ENCODE peak calls at places on chromosome 3, in ten cellular contexts. V is iPS-NIHi11, Q is epithelial cell of proximal tubule, H is GM23248, I is body of pancreas, X is NCI-H446, S is NCI-H1092 treated with DMSO at 0.1 percent for 48 hours, Y is T-cell, Z is NCI-H510A, G is HT-29. J is an unnamed sample.

GRCh38 chr3:5568451-5568850 is 380.9 kb downstream of the EDEM1 start:
- DNase-seq in H (no peak), G (peak), Z (no peak), Y (no peak), S (no peak), V (no peak), Q (no peak), I (no peak), X (no peak), J (peak)

GRCh38 chr3:66722675-66723074 is 221.9 kb upstream of the LRIG1 start:
- DNase-seq in I (peak), S (no peak), Q (peak), G (no peak), X (no peak), Z (no peak), H (peak), Y (no peak), V (peak), J (no peak)

GRCh38 chr3:24680214-24680967 is 185.7 kb upstream of the THRB start:
- DNase-seq in Y (peak), H (peak), I (peak), V (peak), G (peak), X (peak), S (peak), Q (no peak), Z (no peak), J (peak)

GRCh38 chr3:171516765-171517164 is 56.6 kb upstream of the TNIK start:
- DNase-seq in X (no peak), Q (no peak), Y (no peak), Z (no peak), S (no peak), I (no peak), G (no peak), V (no peak), H (no peak), J (no peak)

GRCh38 chr3:167609156-167609555 is 44.6 kb downstream of the WDR49 start:
- DNase-seq in Q (no peak), X (no peak), G (no peak), H (no peak), Y (no peak), I (no peak), S (no peak), Z (no peak), V (no peak), J (no peak)

GRCh38 chr3:45771166-45771775 is 25.1 kb downstream of the SLC6A20 start:
- DNase-seq in I (no peak), Y (no peak), S (no peak), Z (no peak), Q (no peak), V (no peak), H (no peak), G (no peak), X (no peak), J (no peak)

GRCh38 chr3:143445118-143445517 is 325.5 kb downstream of the CHST2 start:
- DNase-seq in X (no peak), Q (peak), S (no peak), Y (no peak), H (peak), V (no peak), Z (no peak), G (no peak), I (no peak), J (no peak)

GRCh38 chr3:10992017-10992945 is at the start of gene SLC6A1:
- DNase-seq in H (peak), Y (no peak), I (no peak), Q (no peak), G (no peak), S (peak), V (peak), Z (no peak), X (no peak), J (no peak)

GRCh38 chr3:139534992-139535879 is 4.3 kb downstream of the RBP1 start:
- DNase-seq in Y (no peak), I (peak), Q (no peak), Z (no peak), V (no peak), H (no peak), G (peak), X (no peak), S (peak), J (no peak)

GRCh38 chr3:36166477-36166876 is 213.8 kb upstream of the STAC start:
- DNase-seq in V (no peak), S (no peak), Q (peak), X (no peak), I (no peak), Z (no peak), H (peak), Y (no peak), G (no peak), J (no peak)

GRCh38 chr3:194640829-194641228 is 7.6 kb upstream of the TMEM44 start:
- DNase-seq in H (peak), Y (peak), Z (no peak), V (no peak), G (no peak), S (no peak), X (no peak), Q (no peak), I (no peak), J (peak)

GRCh38 chr3:9064853-9065252 is 101.6 kb upstream of the RAD18 start:
- DNase-seq in I (no peak), H (peak), Q (no peak), G (no peak), S (no peak), Z (no peak), X (no peak), Y (no peak), V (no peak), J (no peak)

GRCh38 chr3:186054481-186055399 is 54.1 kb downstream of the ETV5 start:
- DNase-seq in Y (no peak), V (no peak), Q (no peak), X (no peak), Z (no peak), S (peak), H (no peak), G (no peak), I (no peak), J (no peak)

GRCh38 chr3:143337387-143337786 is 217.8 kb downstream of the CHST2 start:
- DNase-seq in Z (no peak), G (no peak), S (no peak), X (peak), H (no peak), Q (no peak), I (no peak), Y (no peak), V (no peak), J (no peak)

GRCh38 chr3:9913601-9914000 is 3.3 kb upstream of the IL17RC start:
- DNase-seq in Z (no peak), Q (no peak), V (no peak), H (no peak), Y (no peak), I (no peak), G (no peak), S (no peak), X (no peak), J (no peak)

GRCh38 chr3:131231710-131232348 is 149.7 kb upstream of the NUDT16 start:
- DNase-seq in V (no peak), G (peak), Y (no peak), I (no peak), Z (no peak), S (peak), X (no peak), H (peak), Q (no peak), J (no peak)

GRCh38 chr3:37028329-37028728 is 35.0 kb downstream of the MLH1 start:
- DNase-seq in V (no peak), H (no peak), S (no peak), X (no peak), G (no peak), Y (no peak), I (peak), Z (no peak), Q (no peak), J (no peak)

GRCh38 chr3:116981088-116981487 is 271.5 kb downstream of the TUSC7 start:
- DNase-seq in H (no peak), I (no peak), Y (no peak), Q (no peak), Z (no peak), V (no peak), S (no peak), X (no peak), G (no peak), J (no peak)

GRCh38 chr3:149021830-149022229 is 30.5 kb downstream of the GYG1 start:
- DNase-seq in S (no peak), X (no peak), Y (no peak), V (peak), H (no peak), G (no peak), Z (no peak), Q (no peak), I (no peak), J (no peak)

GRCh38 chr3:116291141-116291540 is 154.1 kb downstream of the LSAMP start:
- DNase-seq in H (no peak), Y (no peak), X (peak), I (no peak), Z (no peak), Q (no peak), S (no peak), G (no peak), V (no peak), J (no peak)

GRCh38 chr3:156606729-156607128 is 51.8 kb upstream of the SSR3 start:
- DNase-seq in S (no peak), G (no peak), Z (no peak), Y (no peak), I (no peak), V (no peak), Q (no peak), H (peak), X (no peak), J (no peak)

GRCh38 chr3:115638991-115639390 is 15.7 kb downstream of the GAP43 start:
- DNase-seq in G (no peak), S (peak), H (no peak), V (no peak), I (no peak), X (peak), Z (no peak), Y (no peak), Q (no peak), J (no peak)

GRCh38 chr3:129829640-129830039 is 63.9 kb downstream of the TMCC1 start:
- DNase-seq in G (peak), Q (peak), V (peak), S (peak), X (peak), Y (no peak), H (peak), Z (no peak), I (peak), J (peak)

GRCh38 chr3:42780892-42781700 is 8.0 kb upstream of the CCDC13 start:
- DNase-seq in V (peak), I (no peak), Y (no peak), Q (no peak), H (peak), X (peak), G (peak), S (peak), Z (peak), J (peak)

GRCh38 chr3:189049458-189050231 is 122.1 kb upstream of the TPRG1 start:
- DNase-seq in S (no peak), H (no peak), V (no peak), X (no peak), Y (peak), Z (no peak), Q (no peak), I (no peak), G (peak), J (peak)

GRCh38 chr3:138938877-138939562 is 7.9 kb downstream of the FOXL2 start:
- DNase-seq in V (no peak), Y (no peak), I (no peak), Q (no peak), S (no peak), X (no peak), G (no peak), H (no peak), Z (no peak), J (no peak)

GRCh38 chr3:116423945-116424344 is 21.3 kb downstream of the LSAMP start:
- DNase-seq in G (peak), I (no peak), V (no peak), H (peak), Y (no peak), X (no peak), Q (no peak), S (peak), Z (no peak), J (no peak)

GRCh38 chr3:46359748-46360509 is 6.0 kb downstream of the CCR2 start:
- DNase-seq in H (peak), S (peak), V (no peak), Q (peak), G (no peak), X (no peak), I (no peak), Y (no peak), Z (peak), J (no peak)

GRCh38 chr3:13702226-13702820 is 153.4 kb downstream of the FBLN2 start:
- DNase-seq in I (no peak), H (no peak), S (no peak), X (no peak), Z (no peak), Q (no peak), V (no peak), Y (no peak), G (no peak), J (no peak)

GRCh38 chr3:187021748-187022402 is 91.5 kb downstream of the ST6GAL1 start:
- DNase-seq in X (no peak), V (no peak), Y (no peak), H (no peak), S (no peak), I (no peak), Z (no peak), Q (no peak), G (no peak), J (peak)

GRCh38 chr3:49266410-49267170 is 10.4 kb downstream of the C3orf62 start:
- DNase-seq in Z (no peak), H (peak), S (no peak), G (no peak), Y (no peak), I (no peak), Q (no peak), X (no peak), V (no peak), J (no peak)

GRCh38 chr3:149134560-149134959 is 5.1 kb downstream of the HPS3 start:
- DNase-seq in G (no peak), V (no peak), Z (peak), I (no peak), Y (no peak), S (no peak), Q (peak), X (no peak), H (peak), J (no peak)

GRCh38 chr3:43161684-43162512 is 56.0 kb upstream of the POMGNT2 start:
- DNase-seq in I (no peak), Z (no peak), S (peak), V (no peak), X (peak), Y (no peak), G (peak), Q (no peak), H (peak), J (peak)

GRCh38 chr3:40843851-40844548 is 319.2 kb downstream of the ZNF621 start:
- DNase-seq in S (no peak), Z (no peak), V (no peak), I (no peak), G (no peak), Q (no peak), H (no peak), Y (no peak), X (no peak), J (no peak)

GRCh38 chr3:49026536-49026935 is 2.7 kb downstream of the IMPDH2 start:
- DNase-seq in X (no peak), Z (no peak), S (no peak), G (no peak), I (no peak), Q (no peak), V (no peak), Y (no peak), H (no peak), J (no peak)

J was measured in OCI-LY7.